ENCODE peak calls at places on chromosomes 16 and 17, in eight cellular contexts. H is SHP77; S is mucosa of descending colon; I is HEK293T; U is stimulated activated CD8-positive, alpha-beta memory T cell treated with anti-CD3 and anti-CD28 coated beads, Interleukin-15, amount 100 ng/mL, for 24 hours; P is HT-29; L is NCI-H1105; D is GM12891. W is an unnamed sample.

GRCh38 chr16:87132361-87133014 is 184.7 kb downstream of the C16orf95 start:
- DNase-seq in S (no peak), H (peak), D (no peak), U (no peak), L (no peak), I (no peak), P (peak), W (no peak)

GRCh38 chr17:67995568-67996191 is 589 bp downstream of the C17orf58 start:
- DNase-seq in H (no peak), L (no peak), P (peak), U (no peak), S (peak), D (no peak), I (no peak), W (no peak)

GRCh38 chr16:85055503-85056210 is 28.1 kb downstream of the KIAA0513 start:
- DNase-seq in I (no peak), S (peak), H (no peak), P (no peak), L (no peak), U (no peak), D (peak), W (no peak)

GRCh38 chr16:72216767-72217166 is 44.8 kb upstream of the PMFBP1 start:
- DNase-seq in L (no peak), H (no peak), D (no peak), P (no peak), I (no peak), S (no peak), U (no peak), W (no peak)

GRCh38 chr17:81044764-81045589 is 10.0 kb downstream of the BAIAP2 start:
- DNase-seq in D (no peak), H (peak), U (no peak), L (peak), I (no peak), P (peak), S (peak), W (peak)

GRCh38 chr17:65533855-65534457 is 27.5 kb downstream of the AXIN2 start:
- DNase-seq in D (no peak), P (no peak), U (no peak), S (no peak), H (no peak), I (no peak), L (no peak), W (no peak)

GRCh38 chr16:22816475-22816874 is 2.5 kb downstream of the HS3ST2 start:
- DNase-seq in P (no peak), D (no peak), U (no peak), S (no peak), H (no peak), I (no peak), L (no peak), W (no peak)

GRCh38 chr16:8963010-8963824 is 489 bp downstream of the USP7 start:
- DNase-seq in D (no peak), H (no peak), S (no peak), P (no peak), L (no peak), U (no peak), I (no peak), W (no peak)

GRCh38 chr17:59848385-59848668 is 44.4 kb downstream of the TUBD1 start:
- DNase-seq in D (no peak), I (no peak), S (no peak), P (no peak), L (no peak), H (no peak), U (no peak), W (no peak)

GRCh38 chr17:75561927-75562603 is 25.5 kb upstream of the MYO15B start:
- DNase-seq in P (no peak), S (no peak), D (no peak), I (no peak), H (no peak), L (no peak), U (no peak), W (no peak)

GRCh38 chr17:40821536-40821935 is 878 bp downstream of the KRT10 start:
- DNase-seq in H (no peak), S (no peak), I (no peak), L (no peak), D (no peak), U (no peak), P (no peak), W (no peak)

W was measured in SK-N-DZ.